ENCODE peak calls at places on chromosomes 6 and 20, in five cellular contexts. I, P, Y, F and D are unnamed samples.

GRCh38 chr6:146901940-146902816 is 302.0 kb upstream of the STXBP5 start:
- DNase-seq in P (peak), I (no peak), F (no peak), Y (no peak), D (no peak)

GRCh38 chr6:7532232-7532631 is 9.2 kb upstream of the DSP start:
- DNase-seq in P (no peak), Y (no peak), F (no peak), I (no peak), D (peak)

GRCh38 chr20:11001767-11002540 is 328.2 kb upstream of the JAG1 start:
- DNase-seq in P (peak), Y (no peak), I (peak), F (no peak), D (peak)

GRCh38 chr20:59193325-59193724 is 29.7 kb downstream of the ZNF831 start:
- DNase-seq in I (no peak), F (no peak), Y (no peak), P (no peak), D (no peak)

GRCh38 chr6:6780231-6780630 is 191.7 kb downstream of the LY86 start:
- DNase-seq in P (no peak), Y (no peak), I (no peak), F (no peak), D (no peak)

GRCh38 chr20:35293303-35294292 is 1.4 kb upstream of the FAM83C start:
- DNase-seq in Y (no peak), I (no peak), F (no peak), P (no peak), D (no peak)

GRCh38 chr20:44911264-44911921 is 1.5 kb downstream of the PABPC1L start:
- DNase-seq in I (peak), F (peak), P (peak), Y (peak), D (peak)

GRCh38 chr6:167699141-167700036 is 127.3 kb upstream of the AFDN start:
- DNase-seq in I (peak), F (no peak), P (no peak), Y (no peak), D (peak)

GRCh38 chr6:33213989-33214335 is 5.7 kb downstream of the RING1 start:
- DNase-seq in Y (no peak), P (no peak), F (no peak), I (no peak), D (no peak)

GRCh38 chr6:33215281-33215680 is 7.0 kb downstream of the RING1 start:
- DNase-seq in P (no peak), I (no peak), Y (no peak), F (no peak), D (no peak)

GRCh38 chr6:33212857-33213165 is 4.5 kb downstream of the RING1 start:
- DNase-seq in Y (no peak), P (no peak), F (no peak), I (no peak), D (no peak)

GRCh38 chr6:33211666-33212422 is 3.5 kb downstream of the RING1 start:
- DNase-seq in I (no peak), P (no peak), Y (no peak), F (peak), D (peak)

DNA sequence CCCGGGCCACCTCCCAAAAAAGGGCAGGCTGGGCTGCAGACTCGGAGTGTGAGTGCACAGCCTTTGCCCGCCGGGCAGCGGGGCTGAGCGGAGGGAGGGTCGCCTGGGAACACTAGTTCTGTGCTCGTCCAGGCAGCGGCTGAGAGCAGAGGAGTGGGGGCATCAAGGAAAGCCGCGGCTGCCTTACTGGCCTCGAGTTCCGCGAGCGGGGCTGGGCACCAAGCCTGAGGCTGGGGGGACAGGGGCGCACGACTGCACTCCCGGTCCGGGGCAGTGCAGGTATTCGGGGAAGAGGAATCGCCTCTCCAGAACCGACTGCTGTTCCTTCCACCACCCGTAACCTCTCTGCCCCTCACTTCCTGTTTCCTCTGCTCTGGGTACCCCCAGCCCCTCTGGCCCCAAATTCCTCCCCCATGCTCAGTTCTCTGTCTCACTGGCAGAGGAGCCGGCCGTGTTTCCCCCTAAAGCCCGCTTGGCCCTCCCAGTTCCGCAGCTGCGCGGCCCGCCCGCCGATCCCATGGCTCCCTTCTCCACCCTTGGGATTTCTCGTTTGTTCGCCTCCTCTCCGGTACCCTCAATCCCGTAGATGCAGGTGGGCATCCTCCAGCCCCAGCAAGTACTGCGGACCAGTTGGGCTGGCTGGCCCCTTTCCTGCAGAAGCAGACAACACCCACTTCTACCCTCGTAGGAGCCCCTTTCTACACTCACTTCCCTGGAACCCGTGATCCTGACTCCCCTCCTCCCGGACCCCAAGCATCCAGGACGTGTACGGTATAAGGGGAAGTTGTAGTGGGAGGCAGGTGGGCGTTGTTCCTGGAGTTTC is 5.1 kb downstream of the RING1 start:
- DNase-seq in I (peak), Y (no peak), P (no peak), F (peak), D (peak)
- H3K4me3 ChIP-seq in I (peak), Y (peak), P (peak), F (peak), D (peak)

GRCh38 chr6:14880052-14880451 is 365.8 kb upstream of the JARID2 start:
- DNase-seq in P (no peak), F (no peak), I (no peak), Y (no peak), D (no peak)
- H2BK15ac ChIP-seq in P (peak), F (no peak), I (no peak), Y (no peak), D (no peak)

GRCh38 chr6:12137480-12137879 is 125.4 kb downstream of the HIVEP1 start:
- DNase-seq in Y (no peak), P (peak), F (no peak), I (peak), D (no peak)
- H3K4me3 ChIP-seq in Y (no peak), P (no peak), F (no peak), I (no peak), D (no peak)

GRCh38 chr6:66153247-66153646 is 446.2 kb upstream of the EYS start:
- DNase-seq in F (no peak), Y (no peak), I (no peak), P (no peak), D (no peak)
- H2BK15ac ChIP-seq in F (no peak), Y (no peak), I (no peak), P (no peak), D (no peak)